ENCODE peak calls at places on chromosomes 1 and 21, in eight cellular contexts. C is activated T-helper 1 cell treated with anti-CD3 and anti-CD28 coated beads, Interleukin-2, amount 50 U/mL, for 16 hours; Q is KBM-7; T is stomach; W is H54; K is T1000; G is anterior cingulate cortex; U is stimulated activated CD8-positive, alpha-beta memory T cell treated with anti-CD3 and anti-CD28 coated beads, Interleukin-7, amount 100 ng/mL, for 1 hour. J is an unnamed sample.

GRCh38 chr1:234702342-234703000 is 92.5 kb upstream of the IRF2BP2 start:
- DNase-seq in U (no peak), C (no peak), W (no peak), Q (no peak), K (no peak), G (no peak), T (no peak), J (no peak)

GRCh38 chr1:170716835-170717429 is 53.0 kb downstream of the PRRX1 start:
- DNase-seq in K (no peak), G (no peak), Q (no peak), U (no peak), C (no peak), T (no peak), W (no peak), J (no peak)

GRCh38 chr1:26913754-26914619 is at the start of gene NR0B2:
- DNase-seq in K (no peak), U (no peak), T (peak; percentile 96), C (no peak), G (no peak), Q (no peak), W (no peak), J (no peak)

GRCh38 chr1:224733021-224733911 is 117.1 kb downstream of the CNIH3 start:
- DNase-seq in G (no peak), U (no peak), C (no peak), K (peak; percentile 32), Q (no peak), W (peak; percentile 13), T (no peak), J (no peak)

GRCh38 chr1:46166521-46167462 is 8.1 kb upstream of the TSPAN1 start:
- DNase-seq in U (no peak), C (peak; percentile 16), W (no peak), K (no peak), Q (no peak), G (no peak), T (peak; percentile 41), J (no peak)

GRCh38 chr1:112344754-112345423 is 51.1 kb upstream of the CTTNBP2NL start:
- DNase-seq in T (no peak), W (no peak), C (no peak), K (no peak), Q (no peak), G (no peak), U (no peak), J (no peak)

GRCh38 chr1:208165659-208166058 is 78.5 kb downstream of the PLXNA2 start:
- DNase-seq in G (no peak), C (no peak), Q (no peak), K (no peak), W (no peak), U (no peak), T (no peak), J (peak; percentile 91)

GRCh38 chr1:20712210-20712577 is 5.6 kb downstream of the KIF17 start:
- DNase-seq in G (no peak), U (no peak), Q (peak; percentile 44), C (no peak), W (no peak), T (no peak), K (no peak), J (no peak)

GRCh38 chr1:109322974-109323373 is 16.2 kb upstream of the MYBPHL start:
- DNase-seq in Q (no peak), K (no peak), C (no peak), U (no peak), T (no peak), W (no peak), G (no peak), J (no peak)

GRCh38 chr1:232431326-232431725 is 198.6 kb downstream of the SIPA1L2 start:
- DNase-seq in K (no peak), Q (no peak), W (no peak), G (no peak), T (no peak), U (no peak), C (no peak), J (no peak)

GRCh38 chr21:42254631-42255030 is 35.7 kb downstream of the ABCG1 start:
- DNase-seq in U (no peak), T (no peak), K (no peak), Q (no peak), G (peak; percentile 60), C (no peak), W (no peak), J (no peak)

GRCh38 chr1:213986020-213986924 is 1.5 kb upstream of the PROX1 start:
- DNase-seq in W (no peak), Q (no peak), C (no peak), T (no peak), U (no peak), K (no peak), G (no peak), J (peak; percentile 12)

GRCh38 chr1:150536836-150537731 is 12.1 kb upstream of the ADAMTSL4 start:
- DNase-seq in C (no peak), T (no peak), Q (no peak), K (no peak), G (no peak), U (no peak), W (no peak), J (no peak)

GRCh38 chr21:14877581-14878228 is 187.1 kb downstream of the NRIP1 start:
- DNase-seq in T (no peak), W (no peak), G (no peak), C (no peak), Q (no peak), K (peak; percentile 10), U (no peak), J (peak; percentile 4)

GRCh38 chr1:214402583-214403216 is 121.7 kb downstream of the SMYD2 start:
- DNase-seq in C (no peak), U (no peak), G (no peak), Q (no peak), T (peak; percentile 32), K (no peak), W (no peak), J (no peak)

GRCh38 chr1:48807599-48808260 is 31.0 kb upstream of the BEND5 start:
- DNase-seq in W (no peak), U (no peak), Q (no peak), G (no peak), K (no peak), T (no peak), C (no peak), J (peak; percentile 83)